ENCODE peak calls at places on chromosomes 3 and 15, in ten cellular contexts. Y is Peyer's patch, F is transverse colon, I is stomach, Q is IMR-90, M is ovary, D is heart left ventricle, O is K562, N is breast epithelium, S is tibial nerve. W is an unnamed sample. For H3K9me3, the result is how much of the 10 kb centered on the place peaks cover.

GRCh38 chr3:192818126-192818525 is 90.8 kb upstream of the FGF12 start:
- DNase-seq in Y (no peak), F (no peak), I (no peak), Q (peak), M (no peak), D (no peak), O (no peak), N (no peak), S (no peak), W (no peak)

GRCh38 chr15:87672309-87672897 is 584.1 kb downstream of the NTRK3 start:
- DNase-seq in Y (peak), F (no peak), I (no peak), Q (peak), M (no peak), D (no peak), O (peak), N (no peak), S (no peak), W (peak)

GRCh38 chr3:161072076-161072697 is 33.0 kb downstream of the B3GALNT1 start:
- DNase-seq in Y (no peak), F (no peak), I (no peak), Q (no peak), M (no peak), D (no peak), O (no peak), N (no peak), S (no peak), W (no peak)

GRCh38 chr15:19973718-19974117 is 567.9 kb downstream of the GOLGA6L6 start:
- DNase-seq in Y (no peak), F (no peak), I (no peak), Q (no peak), M (no peak), D (no peak), O (peak), N (no peak), S (no peak), W (no peak)

GRCh38 chr3:65039754-65040210 is 352.0 kb upstream of the ADAMTS9 start:
- DNase-seq in Y (no peak), F (no peak), I (no peak), Q (no peak), M (no peak), D (no peak), O (peak), N (no peak), S (no peak), W (no peak)

GRCh38 chr15:100780208-100780800 is 99.3 kb upstream of the ALDH1A3 start:
- DNase-seq in Y (peak), F (no peak), I (no peak), Q (no peak), M (no peak), D (no peak), O (no peak), N (no peak), S (peak), W (no peak)

GRCh38 chr15:41561104-41561776 is 2.2 kb downstream of the TYRO3 start:
- DNase-seq in Y (no peak), F (no peak), I (no peak), Q (no peak), M (peak), D (no peak), O (no peak), N (no peak), S (no peak), W (no peak)

GRCh38 chr3:114671741-114672510 is 378.1 kb downstream of the TIGIT start:
- DNase-seq in Y (no peak), F (no peak), I (no peak), Q (no peak), M (no peak), D (no peak), O (no peak), N (no peak), S (no peak), W (no peak)

GRCh38 chr15:79777916-79778315 is 118.9 kb downstream of the MTHFS start:
- DNase-seq in Y (no peak), F (no peak), I (no peak), Q (no peak), M (no peak), D (no peak), O (no peak), N (no peak), S (no peak), W (no peak)

GRCh38 chr15:41550066-41550805 is 6.2 kb upstream of the RPAP1 start:
- DNase-seq in Y (peak), F (no peak), I (no peak), Q (no peak), M (no peak), D (no peak), O (no peak), N (no peak), S (no peak), W (no peak)

GRCh38 chr3:71429610-71429988 is 153.9 kb downstream of the FOXP1 start:
- DNase-seq in Y (no peak), F (no peak), I (no peak), Q (no peak), M (no peak), D (no peak), O (no peak), N (no peak), S (no peak), W (no peak)

GRCh38 chr15:90706394-90707327 is 10.5 kb upstream of the BLM start:
- DNase-seq in Y (no peak), F (no peak), I (no peak), Q (no peak), M (no peak), D (peak), O (no peak), N (no peak), S (no peak), W (no peak)

GRCh38 chr3:57004154-57004730 is 56.2 kb upstream of the SPATA12 start:
- DNase-seq in Y (no peak), F (no peak), I (no peak), Q (no peak), M (no peak), D (no peak), O (no peak), N (peak), S (no peak), W (peak)

GRCh38 chr15:49715213-49715612 is 94.4 kb downstream of the DTWD1 start:
- DNase-seq in Y (no peak), F (no peak), I (no peak), Q (no peak), M (no peak), D (no peak), O (no peak), N (no peak), S (no peak), W (no peak)

GRCh38 chr15:35522061-35522460 is 23.9 kb downstream of the DPH6 start:
- DNase-seq in Y (no peak), F (no peak), I (no peak), Q (peak), M (no peak), D (no peak), O (no peak), N (no peak), S (no peak), W (peak)

GRCh38 chr3:141147657-141148056 is 84.0 kb upstream of the PXYLP1 start:
- DNase-seq in Y (no peak), F (no peak), I (no peak), Q (no peak), M (no peak), D (no peak), O (no peak), N (peak), S (no peak), W (no peak)

GRCh38 chr3:124035463-124036121 is 43.7 kb upstream of the ROPN1 start:
- DNase-seq in Y (no peak), F (no peak), I (no peak), Q (no peak), M (no peak), D (no peak), O (no peak), N (no peak), S (no peak), W (peak)

GRCh38 chr3:42651248-42652091 is 2.0 kb upstream of the ZBTB47 start:
- DNase-seq in Y (no peak), F (no peak), I (no peak), Q (peak), M (no peak), D (no peak), O (no peak), N (no peak), S (no peak), W (peak)

GRCh38 chr3:174859756-174860155 is 622 bp downstream of the NAALADL2 start:
- DNase-seq in Y (no peak), F (no peak), I (no peak), Q (no peak), M (no peak), D (no peak), O (no peak), N (no peak), S (no peak), W (no peak)

GRCh38 chr3:155079795-155080546 is at the start of gene MME:
- DNase-seq in Y (peak), F (peak), I (peak), Q (peak), M (no peak), D (peak), O (peak), N (peak), S (no peak), W (no peak)

GRCh38 chr3:51942603-51943450 is 664 bp downstream of the PARP3 start:
- DNase-seq in Y (peak), F (peak), I (peak), Q (peak), M (peak), D (peak), O (peak), N (peak), S (no peak), W (peak)

GRCh38 chr3:49609815-49610214 is 55.5 kb downstream of the BSN start:
- DNase-seq in Y (peak), F (no peak), I (no peak), Q (no peak), M (no peak), D (peak), O (no peak), N (no peak), S (no peak), W (no peak)

GRCh38 chr3:196774845-196775422 is 35.3 kb downstream of the PAK2 start:
- DNase-seq in Y (no peak), F (no peak), I (no peak), Q (peak), M (no peak), D (no peak), O (no peak), N (no peak), S (no peak), W (no peak)

GRCh38 chr3:98612587-98612986 is 19.2 kb upstream of the CPOX start:
- DNase-seq in Y (no peak), F (peak), I (no peak), Q (no peak), M (no peak), D (peak), O (no peak), N (no peak), S (no peak), W (no peak)

GRCh38 chr3:58117561-58118305 is 93.0 kb downstream of the DNASE1L3 start:
- DNase-seq in Y (no peak), F (no peak), I (peak), Q (peak), M (peak), D (peak), O (no peak), N (peak), S (peak), W (peak)

GRCh38 chr3:55544219-55544618 is 57.1 kb upstream of the WNT5A start:
- DNase-seq in Y (no peak), F (no peak), I (no peak), Q (no peak), M (no peak), D (no peak), O (no peak), N (no peak), S (no peak), W (no peak)

GRCh38 chr15:79635897-79636596 is 203.9 kb downstream of the MINAR1 start:
- DNase-seq in Y (no peak), F (no peak), I (no peak), Q (peak), M (no peak), D (no peak), O (no peak), N (no peak), S (no peak), W (no peak)

DNA sequence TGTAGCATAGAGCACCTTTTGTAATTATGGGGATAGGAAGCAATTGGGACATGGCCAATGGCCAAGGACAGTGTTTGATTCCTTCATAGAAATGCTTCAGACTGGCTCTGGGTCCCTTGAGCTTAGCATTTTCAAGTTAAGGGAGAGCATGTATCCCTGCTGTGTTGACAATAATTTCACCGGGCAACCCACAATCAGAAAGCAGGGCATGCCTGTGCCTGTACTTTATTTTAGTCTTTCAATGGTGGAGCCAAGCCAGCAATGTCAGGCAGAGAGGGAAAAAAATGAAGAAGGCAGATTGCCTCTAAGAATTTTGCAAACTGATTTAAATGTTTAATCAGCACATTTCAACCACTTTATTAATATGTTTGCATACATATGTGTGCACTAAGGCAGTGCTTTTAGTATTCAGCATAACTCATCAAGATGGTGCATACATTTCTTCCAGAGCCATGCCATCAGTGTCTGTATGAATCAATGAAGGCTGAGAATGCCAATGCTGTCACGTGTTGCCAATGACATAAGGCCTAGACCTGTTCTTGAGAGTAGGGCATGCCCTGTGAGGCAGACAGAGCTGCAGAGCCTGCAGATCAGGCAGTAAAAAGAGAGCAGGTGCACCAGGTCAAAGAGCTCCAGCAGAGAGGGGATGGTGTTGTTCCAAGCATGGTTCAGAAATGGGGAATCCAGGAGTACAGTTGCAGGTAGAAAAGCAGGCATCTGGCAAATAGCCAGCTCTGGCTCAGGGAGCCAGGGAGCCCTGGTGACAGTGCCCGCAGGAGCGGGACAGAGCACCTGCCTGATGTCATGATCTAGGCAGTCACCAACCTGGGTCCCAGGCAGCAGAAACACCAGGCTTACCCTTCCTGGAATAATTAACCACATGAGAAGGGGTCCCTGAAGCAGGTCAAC is 508.5 kb downstream of the GABRG3 start:
- DNase-seq in Y (no peak), F (no peak), I (no peak), Q (no peak), M (no peak), D (peak), O (no peak), N (peak), S (no peak), W (no peak)
- H3K9me3 ChIP-seq in Y (under half), F (under half), I (under half), Q (under half), M (under half), D (under half), O (under half), N (under half), S (under half), W (under half)

DNA sequence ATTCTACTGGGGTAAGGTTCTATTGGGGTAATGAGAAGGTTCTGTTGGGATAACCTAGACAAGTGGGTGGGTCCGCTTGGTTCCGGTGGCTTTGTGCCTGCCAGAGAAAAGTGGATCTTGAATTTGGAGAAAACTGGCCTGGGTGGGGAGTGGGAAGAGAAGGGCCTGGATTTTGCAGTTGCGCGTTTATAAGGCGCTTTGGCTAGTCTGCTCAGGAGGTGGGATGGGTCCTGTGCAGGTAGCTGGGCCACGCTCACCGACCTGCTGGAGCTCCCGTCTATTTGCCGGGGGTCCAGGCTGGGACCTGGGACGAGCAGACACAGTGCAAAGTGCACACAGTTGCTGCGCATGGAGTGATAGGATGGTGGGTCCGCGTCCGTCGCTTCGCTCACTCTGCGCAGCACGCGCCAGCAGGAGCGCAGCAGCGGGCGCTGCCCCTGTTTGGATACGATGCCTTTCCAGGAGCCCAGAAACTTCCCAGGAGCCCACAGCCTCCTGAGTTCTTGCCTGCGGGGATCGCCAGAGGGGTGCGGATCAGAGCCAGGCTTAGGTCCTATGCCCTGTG is 1.3 kb upstream of the AP3B2 start:
- DNase-seq in Y (no peak), F (no peak), I (no peak), Q (no peak), M (no peak), D (no peak), O (no peak), N (no peak), S (no peak), W (no peak)
- H3K4me3 ChIP-seq in Y (no peak), F (no peak), I (no peak), Q (no peak), M (no peak), D (no peak), O (no peak), N (no peak), S (no peak), W (no peak)

GRCh38 chr3:10192953-10193691 is 28.4 kb downstream of the IRAK2 start:
- DNase-seq in Y (peak), F (peak), I (peak), Q (peak), M (no peak), D (no peak), O (peak), N (no peak), S (no peak), W (peak)

GRCh38 chr3:10187944-10188343 is 23.2 kb downstream of the IRAK2 start:
- DNase-seq in Y (no peak), F (no peak), I (no peak), Q (no peak), M (no peak), D (no peak), O (no peak), N (no peak), S (no peak), W (no peak)

GRCh38 chr3:10187295-10187876 is 22.7 kb downstream of the IRAK2 start:
- DNase-seq in Y (no peak), F (no peak), I (no peak), Q (no peak), M (no peak), D (no peak), O (no peak), N (no peak), S (no peak), W (no peak)

GRCh38 chr3:10188798-10189556 is 24.3 kb downstream of the IRAK2 start:
- DNase-seq in Y (no peak), F (no peak), I (no peak), Q (no peak), M (no peak), D (no peak), O (no peak), N (no peak), S (no peak), W (no peak)

GRCh38 chr3:10189557-10190374 is 25.0 kb downstream of the IRAK2 start:
- DNase-seq in Y (peak), F (peak), I (peak), Q (peak), M (peak), D (peak), O (no peak), N (peak), S (peak), W (peak)
- TF ChIP-seq POLR2A in Y (no peak), F (no peak), I (no peak), Q (no peak), M (no peak), D (no peak), O (no peak), N (no peak), S (no peak), W (no peak)

DNA sequence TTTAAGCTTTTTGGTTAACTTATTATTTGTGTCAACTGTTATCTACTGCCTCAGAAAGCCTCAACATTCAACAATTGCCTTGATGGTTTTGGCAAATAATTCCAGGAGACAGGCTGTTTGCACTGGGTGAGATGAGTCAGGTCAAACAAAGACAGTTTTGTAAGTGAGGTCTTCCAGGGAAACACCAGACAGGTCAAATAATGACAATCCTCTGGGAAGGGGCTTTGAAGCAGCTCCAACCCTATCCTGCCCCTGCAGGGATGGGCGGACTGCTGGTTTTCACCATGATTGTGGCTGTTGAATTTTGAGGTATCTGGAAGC is 79.4 kb upstream of the PRR23E start:
- DNase-seq in Y (no peak), F (no peak), I (no peak), Q (no peak), M (no peak), D (no peak), O (no peak), N (no peak), S (no peak), W (no peak)
- H3K9me3 ChIP-seq in Y (under half), F (under half), I (under half), Q (under half), M (under half), D (under half), O (under half), N (under half), S (under half), W (under half)

DNA sequence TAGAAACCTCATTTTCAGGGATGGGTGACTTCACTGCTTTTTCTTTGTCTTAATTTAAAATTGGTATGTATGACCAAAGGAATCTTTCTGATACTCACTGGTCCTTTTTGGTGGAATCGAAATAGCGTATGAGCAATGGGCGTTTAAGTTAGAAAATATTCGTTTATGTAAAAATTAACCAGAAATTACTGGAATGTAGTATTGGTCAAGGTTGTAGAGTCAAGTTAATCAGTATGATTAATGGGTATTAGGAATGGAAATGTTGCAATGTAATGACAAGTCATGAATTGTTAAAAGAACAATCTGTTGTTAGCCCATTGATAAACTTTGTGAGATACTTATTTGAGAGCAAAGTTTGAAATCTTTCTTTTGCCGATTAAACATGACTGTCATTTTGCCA is 36.9 kb downstream of the AKAP13 start:
- DNase-seq in Y (no peak), F (no peak), I (no peak), Q (no peak), M (no peak), D (no peak), O (no peak), N (no peak), S (no peak), W (no peak)
- H3K4me3 ChIP-seq in Y (no peak), F (no peak), I (no peak), Q (no peak), M (no peak), D (no peak), O (no peak), N (no peak), S (no peak), W (no peak)

GRCh38 chr3:66138336-66139234 is 82.2 kb upstream of the SLC25A26 start:
- DNase-seq in Y (peak), F (peak), I (peak), Q (peak), M (peak), D (peak), O (peak), N (peak), S (no peak), W (peak)

GRCh38 chr3:66133050-66133757 is 87.6 kb upstream of the SLC25A26 start:
- DNase-seq in Y (no peak), F (no peak), I (no peak), Q (peak), M (no peak), D (no peak), O (no peak), N (no peak), S (no peak), W (no peak)

GRCh38 chr3:66136597-66136996 is 84.2 kb upstream of the SLC25A26 start:
- DNase-seq in Y (no peak), F (no peak), I (no peak), Q (peak), M (no peak), D (no peak), O (no peak), N (no peak), S (no peak), W (no peak)

GRCh38 chr3:66128623-66129022 is 89.9 kb upstream of the MAGI1 start:
- DNase-seq in Y (no peak), F (no peak), I (no peak), Q (no peak), M (no peak), D (no peak), O (no peak), N (no peak), S (no peak), W (no peak)

GRCh38 chr3:66133853-66134445 is 86.9 kb upstream of the SLC25A26 start:
- DNase-seq in Y (no peak), F (no peak), I (no peak), Q (no peak), M (no peak), D (no peak), O (no peak), N (no peak), S (no peak), W (no peak)
- TF ChIP-seq POLR2A in Y (no peak), F (no peak), I (no peak), Q (no peak), M (no peak), D (no peak), O (no peak), N (no peak), S (no peak), W (no peak)

W was measured in adrenal gland.